ENCODE peak calls at places on chromosomes 4 and X, in four cellular contexts. Y, J, A and H are unnamed samples.

GRCh38 chr4:182645511-182645910 is 271.7 kb downstream of the DCTD start:
- DNase-seq in A (no peak), Y (no peak), J (no peak), H (no peak)

GRCh38 chr4:82450966-82451755 is 20.8 kb downstream of the ENOPH1 start:
- DNase-seq in A (no peak), Y (no peak), J (no peak), H (no peak)

GRCh38 chr4:156638332-156638731 is 333.3 kb downstream of the PDGFC start:
- DNase-seq in Y (no peak), A (no peak), J (peak), H (no peak)

GRCh38 chr4:173578956-173579355 is 48.9 kb upstream of the HAND2 start:
- DNase-seq in J (no peak), Y (no peak), A (no peak), H (no peak)

GRCh38 chr4:54543088-54543795 is 114.5 kb upstream of the KIT start:
- DNase-seq in Y (peak), A (no peak), J (peak), H (no peak)

GRCh38 chr4:64539234-64539849 is 130.1 kb upstream of the TECRL start:
- DNase-seq in A (peak), J (peak), Y (no peak), H (peak)

GRCh38 chr4:106614446-106614845 is 245.9 kb upstream of the GIMD1 start:
- DNase-seq in Y (peak), A (no peak), J (no peak), H (peak)

GRCh38 chr4:73019462-73020047 is 50.0 kb downstream of the COX18 start:
- DNase-seq in J (peak), Y (no peak), A (peak), H (peak)

GRCh38 chrX:3504916-3505315 is 158.5 kb upstream of the MXRA5 start:
- DNase-seq in A (no peak), Y (no peak), J (no peak), H (no peak)